ENCODE peak calls at places on chromosomes 3 and 15, in four cellular contexts. One of them, this sample, is unnamed. For H3K9me3, the result is how much of the 10 kb centered on the place peaks cover.

GRCh38 chr3:64444619-64445317 is 219.5 kb upstream of the PRICKLE2 start:
- DNase-seq in hepatocyte: peak
- DNase-seq in left lung: peak
- DNase-seq in A673: no peak
- DNase-seq in this sample: no peak

GRCh38 chr3:157865449-157865862 is 240.8 kb downstream of the SHOX2 start:
- DNase-seq in left lung: peak
- DNase-seq in hepatocyte: peak
- DNase-seq in A673: peak
- DNase-seq in this sample: no peak

GRCh38 chr3:11238880-11239279 is 33.3 kb upstream of the ATG7 start:
- DNase-seq in A673: no peak
- DNase-seq in left lung: no peak
- DNase-seq in hepatocyte: no peak
- DNase-seq in this sample: peak

GRCh38 chr15:43133429-43134156 is at the start of gene TMEM62:
- DNase-seq in hepatocyte: peak
- DNase-seq in left lung: peak
- DNase-seq in A673: peak
- DNase-seq in this sample: peak

GRCh38 chr15:67097893-67098740 is 32.7 kb downstream of the SMAD3 start:
- DNase-seq in hepatocyte: no peak
- DNase-seq in A673: peak
- DNase-seq in left lung: no peak
- DNase-seq in this sample: no peak

GRCh38 chr3:13078158-13078905 is 5.1 kb upstream of the IQSEC1 start:
- DNase-seq in hepatocyte: no peak
- DNase-seq in left lung: peak
- DNase-seq in A673: no peak
- DNase-seq in this sample: no peak

GRCh38 chr3:152302521-152303021 is 33.8 kb downstream of the MBNL1 start:
- DNase-seq in A673: peak
- DNase-seq in hepatocyte: peak
- DNase-seq in left lung: no peak
- DNase-seq in this sample: no peak

GRCh38 chr15:78872972-78873795 is 494 bp downstream of the MORF4L1 start:
- DNase-seq in hepatocyte: peak
- DNase-seq in A673: peak
- DNase-seq in left lung: peak
- DNase-seq in this sample: peak

GRCh38 chr3:184314363-184314699 is at the start of gene EIF4G1:
- DNase-seq in left lung: peak
- DNase-seq in A673: peak
- DNase-seq in hepatocyte: peak
- DNase-seq in this sample: no peak

DNA sequence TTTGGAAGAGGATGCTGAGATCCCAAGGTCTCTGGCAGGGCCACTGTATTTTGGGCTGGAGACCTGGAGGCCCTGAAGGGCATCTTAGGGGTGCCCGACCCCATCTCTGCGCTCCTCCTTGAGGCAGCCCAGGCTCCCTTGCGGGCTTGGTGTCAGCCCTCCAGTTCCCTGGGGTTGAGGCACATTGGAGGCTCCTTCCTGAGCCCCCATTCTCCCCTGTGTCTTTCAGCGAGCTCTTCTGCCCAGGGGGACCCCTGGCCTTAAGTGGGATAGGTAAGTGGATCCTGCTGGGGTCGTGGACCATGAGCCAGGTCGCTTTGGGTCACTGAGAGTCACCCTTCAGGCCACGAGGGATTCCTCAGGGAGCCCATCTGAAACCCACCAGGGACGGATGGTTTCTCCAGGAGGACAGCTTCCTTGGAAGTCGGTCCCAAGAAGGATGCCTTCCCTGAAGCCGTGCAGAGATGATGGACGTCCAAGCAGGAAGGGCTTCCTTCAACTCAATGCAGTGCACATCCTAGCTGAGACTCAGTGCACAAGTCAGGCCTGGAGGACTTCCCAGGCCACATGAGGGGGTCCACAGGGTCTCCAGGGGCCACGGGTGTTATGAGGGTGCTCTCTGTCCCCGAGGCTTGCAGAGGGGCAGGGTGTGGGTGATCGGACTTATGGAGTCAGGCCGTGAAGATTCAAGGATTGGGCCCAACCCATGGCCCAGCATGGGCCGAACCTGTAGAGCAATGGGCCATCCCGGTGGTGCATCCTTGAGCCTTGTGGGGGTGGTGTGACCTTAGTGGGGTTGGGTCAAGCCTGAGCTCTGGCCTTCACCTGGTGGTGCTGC is 224.3 kb downstream of the SNRPN start:
- DNase-seq in hepatocyte: no peak
- DNase-seq in left lung: peak
- DNase-seq in A673: no peak
- DNase-seq in this sample: no peak
- H3K9me3 ChIP-seq in hepatocyte: under half
- H3K9me3 ChIP-seq in left lung: half or more
- H3K9me3 ChIP-seq in A673: under half
- H3K9me3 ChIP-seq in this sample: under half

GRCh38 chr15:93241696-93242585 is 152.9 kb upstream of the RGMA start:
- DNase-seq in hepatocyte: no peak
- DNase-seq in A673: no peak
- DNase-seq in left lung: no peak
- DNase-seq in this sample: no peak
- H3K9me3 ChIP-seq in hepatocyte: under half
- H3K9me3 ChIP-seq in A673: under half
- H3K9me3 ChIP-seq in left lung: under half
- H3K9me3 ChIP-seq in this sample: under half

GRCh38 chr3:118354556-118354955 is 680.1 kb downstream of the IGSF11 start:
- DNase-seq in left lung: no peak
- DNase-seq in hepatocyte: no peak
- DNase-seq in A673: no peak
- DNase-seq in this sample: no peak
- H3K9me3 ChIP-seq in left lung: half or more
- H3K9me3 ChIP-seq in hepatocyte: under half
- H3K9me3 ChIP-seq in A673: under half
- H3K9me3 ChIP-seq in this sample: under half

GRCh38 chr3:46768061-46768460 is 50.4 kb upstream of the PRSS50 start:
- DNase-seq in hepatocyte: no peak
- DNase-seq in A673: no peak
- DNase-seq in left lung: no peak
- DNase-seq in this sample: no peak

GRCh38 chr3:46759239-46760152 is 41.8 kb upstream of the PRSS50 start:
- DNase-seq in A673: no peak
- DNase-seq in left lung: no peak
- DNase-seq in hepatocyte: peak
- DNase-seq in this sample: no peak

GRCh38 chr3:46763178-46763577 is 45.5 kb upstream of the PRSS50 start:
- DNase-seq in left lung: no peak
- DNase-seq in A673: no peak
- DNase-seq in hepatocyte: no peak
- DNase-seq in this sample: no peak

DNA sequence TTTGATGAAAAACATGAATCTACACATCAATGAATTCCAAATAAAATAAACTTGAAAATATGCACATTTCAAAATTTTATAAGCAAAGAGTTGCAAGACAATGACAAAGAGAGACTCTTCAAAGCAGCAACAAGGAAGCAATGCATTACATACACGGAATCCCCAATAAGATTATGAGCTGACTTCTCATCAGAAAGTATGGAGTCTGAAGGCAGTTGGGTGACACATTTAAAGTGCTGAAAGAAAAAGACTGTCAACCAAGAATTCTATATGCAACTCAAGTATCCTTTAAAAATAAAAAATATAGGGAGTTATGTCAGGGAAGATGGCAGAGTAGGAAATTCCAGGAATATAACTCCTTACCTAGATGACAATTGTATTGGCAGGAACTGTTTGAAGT is 46.5 kb upstream of the PRSS50 start:
- DNase-seq in A673: no peak
- DNase-seq in left lung: no peak
- DNase-seq in hepatocyte: no peak
- DNase-seq in this sample: no peak
- H3K9me3 ChIP-seq in A673: under half
- H3K9me3 ChIP-seq in left lung: under half
- H3K9me3 ChIP-seq in hepatocyte: under half
- H3K9me3 ChIP-seq in this sample: under half

GRCh38 chr15:25059698-25060471 is 105.1 kb downstream of the SNRPN start:
- DNase-seq in A673: no peak
- DNase-seq in hepatocyte: no peak
- DNase-seq in left lung: no peak
- DNase-seq in this sample: no peak
- H3K9me3 ChIP-seq in A673: half or more
- H3K9me3 ChIP-seq in hepatocyte: half or more
- H3K9me3 ChIP-seq in left lung: half or more
- H3K9me3 ChIP-seq in this sample: half or more

GRCh38 chr15:87080547-87080946 is 1000.9 kb downstream of the AGBL1 start:
- DNase-seq in left lung: no peak
- DNase-seq in hepatocyte: no peak
- DNase-seq in A673: no peak
- DNase-seq in this sample: no peak
- H3K9me3 ChIP-seq in left lung: under half
- H3K9me3 ChIP-seq in hepatocyte: under half
- H3K9me3 ChIP-seq in A673: under half
- H3K9me3 ChIP-seq in this sample: under half

GRCh38 chr3:44557074-44557473 is 2.1 kb downstream of the ZKSCAN7 start:
- DNase-seq in A673: no peak
- DNase-seq in hepatocyte: no peak
- DNase-seq in left lung: no peak
- DNase-seq in this sample: no peak

GRCh38 chr3:44561076-44561475 is 6.1 kb downstream of the ZKSCAN7 start:
- DNase-seq in left lung: no peak
- DNase-seq in A673: no peak
- DNase-seq in hepatocyte: no peak
- DNase-seq in this sample: no peak

GRCh38 chr3:44562147-44562546 is 7.2 kb downstream of the ZKSCAN7 start:
- DNase-seq in hepatocyte: no peak
- DNase-seq in left lung: no peak
- DNase-seq in A673: no peak
- DNase-seq in this sample: no peak
- H3K9me3 ChIP-seq in hepatocyte: under half
- H3K9me3 ChIP-seq in left lung: under half
- H3K9me3 ChIP-seq in A673: under half
- H3K9me3 ChIP-seq in this sample: under half

DNA sequence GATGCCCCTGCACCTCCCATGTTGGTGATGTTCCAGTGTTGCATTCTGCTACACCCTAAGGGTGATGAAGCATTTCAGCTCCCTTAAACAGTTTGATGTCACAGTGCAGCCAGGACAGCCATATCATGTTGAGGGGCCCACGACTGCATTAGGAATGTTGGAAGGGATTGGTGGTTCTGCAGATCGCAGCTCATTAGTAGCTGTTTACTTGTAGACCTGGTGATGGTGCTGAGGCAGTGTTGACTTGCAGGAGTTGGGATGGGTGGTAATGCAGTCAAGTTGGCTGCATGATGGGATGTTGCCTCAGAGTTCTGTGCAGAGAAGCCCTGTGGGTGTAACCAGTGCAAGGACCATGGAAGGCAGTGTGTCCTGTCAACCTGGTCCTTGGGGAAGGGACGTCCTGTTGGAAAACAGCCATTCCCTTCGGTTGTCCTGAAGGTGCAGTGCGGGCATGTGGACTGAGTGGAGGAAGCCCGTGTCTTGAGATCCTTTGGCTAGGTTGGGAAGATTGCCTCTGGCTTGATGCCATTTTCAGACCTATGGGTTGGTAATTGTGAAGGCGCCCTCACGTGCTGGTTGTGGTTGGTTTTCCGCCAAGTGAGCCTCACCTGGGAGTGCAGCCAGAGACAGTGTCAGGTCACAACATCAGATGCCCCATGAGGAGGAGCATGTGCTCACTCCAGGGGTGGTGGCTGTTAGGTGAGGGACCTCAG is 100.7 kb downstream of the SNRPN start:
- DNase-seq in hepatocyte: no peak
- DNase-seq in A673: no peak
- DNase-seq in left lung: no peak
- DNase-seq in this sample: no peak
- H3K9me3 ChIP-seq in hepatocyte: half or more
- H3K9me3 ChIP-seq in A673: half or more
- H3K9me3 ChIP-seq in left lung: half or more
- H3K9me3 ChIP-seq in this sample: half or more

This sample was measured in Panc1.